ENCODE peak calls at places on chromosomes 1 and 21, in six cellular contexts. Q is K562, H is HepG2, L is SK-N-SH, I is H1, P is GM12878. D is an unnamed sample.
A peak's percentile ranks its signal among the peaks of the same experiment; 100 is the strongest.

GRCh38 chr1:227954163-227954850 is 6.6 kb upstream of the WNT9A start:
- DNase-seq in H (no peak), P (no peak), I (no peak), L (no peak), Q (no peak), D (no peak)

GRCh38 chr1:64187646-64188045 is 15.8 kb upstream of the UBE2U start:
- DNase-seq in L (no peak), Q (no peak), H (no peak), P (no peak), I (no peak), D (no peak)

GRCh38 chr1:2985121-2985561 is 36.1 kb upstream of the ACTRT2 start:
- DNase-seq in I (no peak), P (no peak), Q (no peak), H (no peak), L (no peak), D (no peak)

GRCh38 chr1:119740261-119740660 is 28.4 kb downstream of the HMGCS2 start:
- DNase-seq in P (no peak), L (no peak), Q (no peak), H (no peak), I (no peak), D (no peak)

GRCh38 chr21:44297525-44298290 is 2.1 kb upstream of the PFKL start:
- DNase-seq in L (peak; percentile 94), I (peak; percentile 87), Q (peak; percentile 90), H (peak; percentile 59), P (peak; percentile 61), D (peak; percentile 81)

GRCh38 chr1:15123298-15123697 is 30.2 kb upstream of the TMEM51 start:
- DNase-seq in I (no peak), P (no peak), L (no peak), Q (no peak), H (no peak), D (no peak)

GRCh38 chr1:68959631-68960030 is 462.7 kb upstream of the DEPDC1 start:
- DNase-seq in I (no peak), L (no peak), H (no peak), Q (no peak), P (no peak), D (no peak)

GRCh38 chr1:153616885-153617428 is 832 bp upstream of the S100A14 start:
- DNase-seq in Q (no peak), I (no peak), L (no peak), P (no peak), H (no peak), D (no peak)

GRCh38 chr21:38223893-38224540 is 32.8 kb upstream of the KCNJ15 start:
- DNase-seq in P (no peak), H (no peak), I (peak; percentile 63), Q (peak; percentile 66), L (no peak), D (no peak)

GRCh38 chr1:12539705-12540579 is 78.1 kb downstream of the DHRS3 start:
- DNase-seq in L (no peak), P (no peak), H (peak; percentile 53), Q (peak; percentile 53), I (peak; percentile 74), D (no peak)

GRCh38 chr1:223479718-223480425 is 86.7 kb downstream of the CCDC185 start:
- DNase-seq in P (no peak), Q (no peak), L (no peak), I (peak; percentile 51), H (no peak), D (peak; percentile 11)

GRCh38 chr1:64553285-64553684 is 83.4 kb downstream of the CACHD1 start:
- DNase-seq in H (peak; percentile 5), I (no peak), P (no peak), Q (peak; percentile 3), L (no peak), D (no peak)

GRCh38 chr21:14900611-14901010 is 164.2 kb downstream of the NRIP1 start:
- DNase-seq in I (no peak), P (no peak), L (no peak), Q (no peak), H (no peak), D (no peak)

GRCh38 chr21:45136927-45137611 is 62.7 kb downstream of the ADARB1 start:
- DNase-seq in P (no peak), I (peak; percentile 91), L (peak; percentile 90), H (peak; percentile 68), Q (peak; percentile 93), D (peak; percentile 78)

GRCh38 chr1:234372011-234372757 is 1.1 kb upstream of the COA6 start:
- DNase-seq in I (no peak), Q (peak; percentile 21), P (no peak), H (no peak), L (no peak), D (peak; percentile 29)

GRCh38 chr21:38830667-38831525 is 25.2 kb downstream of the ETS2 start:
- DNase-seq in L (no peak), H (no peak), P (no peak), Q (no peak), I (no peak), D (no peak)

GRCh38 chr1:97379387-97380075 is 541.3 kb downstream of the DPYD start:
- DNase-seq in I (no peak), H (no peak), P (no peak), L (no peak), Q (no peak), D (no peak)

GRCh38 chr1:110203021-110203661 is 7.0 kb upstream of the KCNC4 start:
- DNase-seq in P (peak; percentile 17), H (peak; percentile 50), I (peak; percentile 81), Q (peak; percentile 80), L (peak; percentile 72), D (peak; percentile 40)

GRCh38 chr21:29323189-29323588 is 24.5 kb downstream of the BACH1 start:
- DNase-seq in H (no peak), L (no peak), I (no peak), Q (no peak), P (no peak), D (no peak)

GRCh38 chr1:11692899-11693590 is 1.5 kb downstream of the DRAXIN start:
- DNase-seq in L (no peak), H (no peak), Q (peak; percentile 65), P (no peak), I (no peak), D (no peak)

GRCh38 chr1:109241344-109241743 is 8.0 kb upstream of the CELSR2 start:
- DNase-seq in L (no peak), P (no peak), Q (peak; percentile 61), I (no peak), H (no peak), D (no peak)

GRCh38 chr1:61307422-61308140 is 225.2 kb downstream of the NFIA start:
- DNase-seq in Q (no peak), P (no peak), I (no peak), H (no peak), L (no peak), D (no peak)

GRCh38 chr1:96049759-96050409 is 671.7 kb upstream of the PTBP2 start:
- DNase-seq in H (no peak), L (no peak), P (no peak), I (no peak), Q (no peak), D (peak; percentile 0)

GRCh38 chr1:85450832-85451231 is 14.1 kb downstream of the DDAH1 start:
- DNase-seq in I (no peak), P (no peak), Q (no peak), H (no peak), L (no peak), D (no peak)

GRCh38 chr1:51541313-51542050 is 22.4 kb upstream of the EPS15 start:
- DNase-seq in I (no peak), H (no peak), P (no peak), Q (peak; percentile 26), L (no peak), D (no peak)

GRCh38 chr1:156014829-156015228 is 5.9 kb downstream of the SSR2 start:
- DNase-seq in H (no peak), L (no peak), P (no peak), Q (no peak), I (no peak), D (no peak)

GRCh38 chr1:116824631-116825399 is 70.6 kb downstream of the CD2 start:
- DNase-seq in H (no peak), L (peak; percentile 15), P (no peak), I (no peak), Q (peak; percentile 46), D (no peak)

GRCh38 chr1:85692730-85693314 is 15.4 kb downstream of the ZNHIT6 start:
- DNase-seq in I (no peak), Q (peak; percentile 6), P (no peak), H (peak; percentile 37), L (no peak), D (no peak)

GRCh38 chr1:94413311-94413710 is 4.9 kb upstream of the ABCD3 start:
- DNase-seq in H (no peak), Q (no peak), I (no peak), L (no peak), P (no peak), D (no peak)

GRCh38 chr1:94417702-94417961 is 557 bp upstream of the ABCD3 start:
- DNase-seq in L (no peak), Q (no peak), I (no peak), P (no peak), H (no peak), D (no peak)

GRCh38 chr1:94418664-94419655 is 771 bp downstream of the ABCD3 start:
- DNase-seq in I (no peak), Q (peak; percentile 37), H (no peak), P (no peak), L (peak; percentile 72), D (peak; percentile 15)

GRCh38 chr1:94417962-94418663 is at the start of gene ABCD3:
- DNase-seq in L (peak; percentile 96), P (peak; percentile 80), H (peak; percentile 93), I (peak; percentile 91), Q (peak; percentile 98), D (peak; percentile 96)

GRCh38 chr1:94416901-94417701 is 1.1 kb upstream of the ABCD3 start:
- DNase-seq in P (no peak), I (no peak), L (no peak), Q (peak; percentile 51), H (peak; percentile 91), D (no peak)
- TF ChIP-seq CHD2 in P (no peak), I (no peak), L (no peak), Q (no peak), H (no peak), D (no peak)

GRCh38 chr1:18288609-18289219 is 181.1 kb downstream of the IGSF21 start:
- DNase-seq in I (no peak), Q (peak; percentile 24), H (no peak), P (no peak), L (peak; percentile 77), D (no peak)
- TF ChIP-seq CHD2 in I (no peak), Q (no peak), H (no peak), P (no peak), L (no peak), D (no peak)

GRCh38 chr21:32412162-32412997 is at the start of gene EVA1C:
- DNase-seq in H (no peak), I (peak; percentile 79), Q (no peak), L (peak; percentile 82), P (no peak), D (peak; percentile 58)
- TF ChIP-seq CHD2 in H (no peak), I (no peak), Q (no peak), L (no peak), P (no peak), D (no peak)

DNA sequence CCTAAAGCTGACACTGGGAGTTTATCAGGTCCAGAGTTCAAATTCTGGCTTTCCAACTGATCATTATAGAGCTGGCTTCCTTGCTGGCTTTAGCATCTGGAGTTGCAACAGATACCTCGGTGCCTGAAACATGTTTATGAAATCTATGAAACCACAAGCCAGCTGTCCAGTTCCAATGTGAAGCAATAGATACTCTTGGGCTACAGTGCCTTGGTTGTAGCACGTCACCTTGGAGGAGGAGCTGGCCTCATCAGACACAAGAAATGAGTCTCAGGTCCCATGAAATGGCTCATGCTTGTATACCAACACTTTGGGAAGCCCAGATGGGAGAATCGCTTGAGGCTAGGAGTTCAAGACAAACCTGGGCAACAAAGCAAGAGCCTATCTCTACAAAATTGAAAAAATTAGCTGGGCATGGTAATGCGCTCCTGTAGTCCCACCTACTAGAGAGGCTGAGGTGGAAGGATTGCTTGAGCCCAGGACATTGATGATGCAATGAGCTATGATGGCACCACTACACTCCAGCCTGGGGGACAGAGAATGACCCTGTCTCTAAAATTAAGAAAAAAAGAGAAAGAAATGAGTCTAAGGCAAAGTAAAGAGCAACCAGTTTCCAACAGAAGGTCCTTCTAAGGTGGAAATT is 132.5 kb upstream of the ZNF648 start:
- DNase-seq in Q (no peak), P (no peak), I (no peak), H (no peak), L (no peak), D (no peak)
- TF ChIP-seq CHD2 in Q (no peak), P (no peak), I (no peak), H (no peak), L (no peak), D (no peak)

D was measured in A549.